ENCODE peak calls at places on chromosomes 11 and 22, in four cellular contexts. Z, J, I and R are unnamed samples.

GRCh38 chr22:36374603-36375024 is 13.2 kb downstream of the MYH9 start:
- DNase-seq in I (no peak), Z (no peak), J (no peak), R (no peak)

GRCh38 chr22:37121887-37122591 is 12.5 kb upstream of the TMPRSS6 start:
- DNase-seq in J (peak; percentile 70), Z (peak; percentile 35), I (no peak), R (peak; percentile 69)

GRCh38 chr11:132058211-132058772 is 687.9 kb downstream of the NTM start:
- DNase-seq in Z (peak; percentile 62), I (peak; percentile 17), J (no peak), R (no peak)

GRCh38 chr11:131279685-131280084 is 90.7 kb upstream of the NTM start:
- DNase-seq in Z (no peak), I (no peak), J (no peak), R (no peak)

GRCh38 chr11:47225552-47226137 is 10.9 kb downstream of the DDB2 start:
- DNase-seq in J (no peak), I (no peak), Z (no peak), R (no peak)

GRCh38 chr11:65625628-65626342 is 10.2 kb downstream of the PCNX3 start:
- DNase-seq in J (no peak), Z (peak; percentile 51), I (no peak), R (no peak)

GRCh38 chr11:68076371-68077042 is 37.7 kb downstream of the TCIRG1 start:
- DNase-seq in I (no peak), J (no peak), Z (no peak), R (no peak)

GRCh38 chr22:32999039-32999861 is 58.9 kb downstream of the SYN3 start:
- DNase-seq in Z (no peak), J (no peak), I (no peak), R (no peak)

GRCh38 chr22:40681451-40681850 is 2.2 kb downstream of the MCHR1 start:
- DNase-seq in Z (no peak), I (no peak), J (no peak), R (no peak)

GRCh38 chr11:111299111-111300026 is 1.0 kb downstream of the POU2AF3 start:
- DNase-seq in J (no peak), I (peak; percentile 74), Z (peak; percentile 40), R (no peak)

GRCh38 chr22:19723165-19723989 is at the start of gene GP1BB:
- DNase-seq in J (peak; percentile 40), Z (peak; percentile 25), I (no peak), R (no peak)

GRCh38 chr11:47980093-47980906 is at the start of gene PTPRJ:
- DNase-seq in J (peak; percentile 67), I (peak; percentile 42), Z (peak; percentile 65), R (no peak)

GRCh38 chr11:75167617-75168016 is 16.7 kb downstream of the SLCO2B1 start:
- DNase-seq in I (no peak), Z (no peak), J (no peak), R (no peak)

GRCh38 chr11:3982431-3982830 is 112.2 kb upstream of the RRM1 start:
- DNase-seq in I (no peak), J (no peak), Z (no peak), R (no peak)

GRCh38 chr11:113663567-113663966 is 42.5 kb downstream of the TMPRSS5 start:
- DNase-seq in I (no peak), Z (no peak), J (no peak), R (no peak)

GRCh38 chr11:12785901-12786300 is 111.7 kb downstream of the TEAD1 start:
- DNase-seq in I (no peak), Z (no peak), J (no peak), R (no peak)

GRCh38 chr22:40510965-40511364 is 125.6 kb downstream of the MRTFA start:
- DNase-seq in I (no peak), Z (no peak), J (no peak), R (no peak)

GRCh38 chr11:17774232-17775034 is 39.9 kb downstream of the KCNC1 start:
- DNase-seq in I (no peak), J (no peak), Z (no peak), R (no peak)

GRCh38 chr11:28759311-28759710 is 651.1 kb downstream of the METTL15 start:
- DNase-seq in Z (peak; percentile 63), I (no peak), J (no peak), R (no peak)

GRCh38 chr11:126824035-126824607 is 176.4 kb downstream of the KIRREL3 start:
- DNase-seq in Z (no peak), I (no peak), J (no peak), R (no peak)

GRCh38 chr11:102497061-102497460 is 33.5 kb downstream of the MMP7 start:
- DNase-seq in I (no peak), Z (peak; percentile 44), J (no peak), R (no peak)

GRCh38 chr11:102473543-102473942 is 21.0 kb upstream of the TMEM123 start:
- DNase-seq in I (no peak), J (no peak), Z (no peak), R (no peak)

GRCh38 chr22:36329217-36330078 is 58.3 kb downstream of the MYH9 start:
- DNase-seq in Z (peak; percentile 94), J (no peak), I (no peak), R (no peak)

GRCh38 chr22:41699264-41700104 is at the start of gene MEI1:
- DNase-seq in Z (peak; percentile 78), I (peak; percentile 84), J (peak; percentile 78), R (peak; percentile 38)

GRCh38 chr22:22196833-22197477 is 47.6 kb upstream of the VPREB1 start:
- DNase-seq in Z (no peak), J (no peak), I (no peak), R (no peak)

GRCh38 chr11:6563667-6564066 is 39.7 kb downstream of the RRP8 start:
- DNase-seq in Z (no peak), I (no peak), J (no peak), R (no peak)

GRCh38 chr11:126359431-126360048 is 4.1 kb downstream of the ST3GAL4 start:
- DNase-seq in J (no peak), Z (peak; percentile 82), I (peak; percentile 95), R (no peak)

GRCh38 chr11:31355131-31355530 is 14.4 kb downstream of the DCDC1 start:
- DNase-seq in Z (peak; percentile 33), I (no peak), J (no peak), R (no peak)

GRCh38 chr11:111320728-111321568 is 22.6 kb downstream of the POU2AF3 start:
- DNase-seq in I (no peak), J (no peak), Z (no peak), R (no peak)

GRCh38 chr22:44461614-44462013 is 36.4 kb downstream of the RTL6 start:
- DNase-seq in I (no peak), J (no peak), Z (no peak), R (no peak)

GRCh38 chr22:22745225-22746060 is 101.0 kb downstream of the GGTLC2 start:
- DNase-seq in Z (peak; percentile 33), I (no peak), J (peak; percentile 12), R (no peak)

GRCh38 chr11:14454861-14455632 is 44.6 kb downstream of the COPB1 start:
- DNase-seq in I (no peak), Z (peak; percentile 59), J (no peak), R (no peak)

GRCh38 chr11:77821349-77821851 is 456 bp downstream of the AAMDC start:
- DNase-seq in I (peak; percentile 36), J (peak; percentile 23), Z (peak; percentile 58), R (no peak)

GRCh38 chr22:28710112-28710888 is 30.7 kb upstream of the TTC28 start:
- DNase-seq in J (no peak), Z (peak; percentile 88), I (no peak), R (no peak)
- H3K4me3 ChIP-seq in J (no peak overlapping the region), Z (no peak overlapping the region), I (no peak overlapping the region), R (no peak overlapping the region)

GRCh38 chr11:107859459-107860239 is 1.1 kb upstream of the SLC35F2 start:
- DNase-seq in Z (peak; percentile 13), J (peak; percentile 68), I (peak; percentile 22), R (peak; percentile 43)
- H3K4me3 ChIP-seq in Z (peak overlapping the region; percentile 79), J (peak overlapping the region; percentile 97), I (peak overlapping the region; percentile 74), R (peak overlapping the region; percentile 69)

GRCh38 chr11:83721286-83721685 is 435.1 kb upstream of the CCDC90B start:
- DNase-seq in J (no peak), Z (no peak), I (no peak), R (no peak)
- H3K4me3 ChIP-seq in J (no peak overlapping the region), Z (no peak overlapping the region), I (no peak overlapping the region), R (no peak overlapping the region)

GRCh38 chr22:46078241-46079092 is 71.9 kb upstream of the PPARA start:
- DNase-seq in I (peak; percentile 80), J (no peak), Z (peak; percentile 34), R (no peak)
- H3K4me3 ChIP-seq in I (peak overlapping the region; percentile 78), J (no peak overlapping the region), Z (peak overlapping the region; percentile 2), R (no peak overlapping the region)

DNA sequence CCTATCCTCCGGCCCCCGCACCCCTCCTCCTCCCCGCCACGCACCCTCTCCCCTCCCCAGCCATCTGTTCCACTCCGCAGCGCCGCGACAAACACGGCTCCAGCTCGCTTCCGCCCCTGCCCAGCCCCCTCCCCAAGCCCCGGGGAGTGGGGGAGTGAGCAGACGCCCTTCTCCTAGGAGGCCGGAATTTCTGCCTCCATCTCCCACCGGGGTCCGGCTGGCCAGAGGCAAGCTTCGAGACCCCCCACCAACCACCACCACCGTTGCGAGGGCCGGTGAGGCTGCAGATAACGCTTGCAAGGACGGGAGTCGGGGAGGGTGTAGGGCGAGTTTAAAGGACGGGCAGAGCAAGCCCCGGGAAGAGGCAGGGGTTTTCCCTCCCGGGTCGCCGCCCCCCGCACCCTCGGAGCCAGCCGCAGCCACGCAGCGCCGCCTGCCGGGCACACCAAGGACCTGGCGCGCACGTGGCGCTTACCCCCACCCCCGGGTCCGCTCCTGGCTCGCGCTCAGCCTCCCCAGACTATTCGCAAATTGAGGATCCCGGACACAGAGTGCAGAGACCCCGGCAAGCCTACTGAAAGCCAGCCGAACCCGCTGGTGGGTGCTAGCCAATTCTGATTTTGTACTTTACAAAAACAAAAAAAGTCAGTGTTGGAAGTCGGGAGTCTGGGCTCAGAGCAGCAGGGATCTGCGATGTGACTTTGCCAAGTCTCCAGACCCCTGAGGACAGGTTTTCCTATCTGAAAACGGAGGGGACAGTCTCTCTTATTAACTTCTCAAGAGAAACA is 22.6 kb downstream of the RTN4RL2 start:
- DNase-seq in J (peak; percentile 70), Z (peak; percentile 41), I (no peak), R (no peak)
- H3K4me3 ChIP-seq in J (no peak overlapping the region), Z (peak overlapping the region; percentile 37), I (no peak overlapping the region), R (no peak overlapping the region)

GRCh38 chr11:125001073-125001764 is 47.2 kb downstream of the CCDC15 start:
- DNase-seq in Z (no peak), J (no peak), I (no peak), R (no peak)
- H3K4me3 ChIP-seq in Z (no peak overlapping the region), J (no peak overlapping the region), I (no peak overlapping the region), R (no peak overlapping the region)